ENCODE peak calls at places on chromosomes 7 and 10, in six cellular contexts. X, H, U, Q, Y and B are unnamed samples.

GRCh38 chr10:26217396-26218105 is 977 bp downstream of the GAD2 start:
- DNase-seq in X (no peak), H (no peak), Q (no peak), Y (no peak), U (peak), B (no peak)

GRCh38 chr7:142668495-142668894 is 80.8 kb upstream of the PRSS1 start:
- DNase-seq in X (no peak), Q (no peak), Y (no peak), H (no peak), U (no peak), B (no peak)

GRCh38 chr10:14004536-14004935 is 326.2 kb downstream of the FRMD4A start:
- DNase-seq in H (no peak), Q (no peak), X (no peak), U (no peak), Y (no peak), B (no peak)

GRCh38 chr7:83562960-83563359 is 86.0 kb downstream of the SEMA3E start:
- DNase-seq in Q (no peak), Y (no peak), X (no peak), U (no peak), H (no peak), B (no peak)

GRCh38 chr7:149147730-149148653 is 739 bp downstream of the ZNF398 start:
- DNase-seq in U (no peak), Y (peak), H (peak), Q (peak), X (peak), B (peak)

GRCh38 chr10:63542835-63543575 is 21.8 kb downstream of the REEP3 start:
- DNase-seq in U (no peak), X (no peak), H (no peak), Y (no peak), Q (no peak), B (peak)

GRCh38 chr10:64867501-64867962 is 1346.3 kb downstream of the REEP3 start:
- DNase-seq in U (no peak), Q (peak), X (no peak), H (no peak), Y (no peak), B (no peak)

GRCh38 chr7:55050286-55050685 is 31.5 kb downstream of the EGFR start:
- DNase-seq in Y (no peak), X (no peak), U (no peak), H (no peak), Q (no peak), B (no peak)

GRCh38 chr10:116849271-116850057 is at the start of gene ENO4:
- DNase-seq in U (peak), Q (peak), H (peak), Y (peak), X (no peak), B (peak)

GRCh38 chr7:124761164-124761715 is 4.4 kb downstream of the GPR37 start:
- DNase-seq in Q (no peak), H (no peak), U (no peak), Y (no peak), X (no peak), B (no peak)

GRCh38 chr10:126302831-126303230 is 85.4 kb downstream of the ADAM12 start:
- DNase-seq in Q (no peak), H (no peak), U (no peak), X (no peak), Y (no peak), B (no peak)

GRCh38 chr10:59181668-59182067 is 5.2 kb downstream of the PHYHIPL start:
- DNase-seq in Y (peak), Q (peak), U (peak), H (no peak), X (no peak), B (no peak)

GRCh38 chr7:34313289-34313688 is 344.7 kb upstream of the NPSR1 start:
- DNase-seq in Y (no peak), U (no peak), H (no peak), Q (no peak), X (no peak), B (no peak)

GRCh38 chr7:83850037-83850619 is 201.2 kb upstream of the SEMA3E start:
- DNase-seq in Y (no peak), H (no peak), X (no peak), U (no peak), Q (no peak), B (no peak)

GRCh38 chr10:86264481-86265231 is 101.9 kb downstream of the GRID1 start:
- DNase-seq in U (no peak), X (peak), Q (no peak), Y (no peak), H (peak), B (no peak)

GRCh38 chr7:156022483-156023459 is 210.5 kb upstream of the SHH start:
- DNase-seq in Q (no peak), Y (no peak), U (no peak), X (no peak), H (peak), B (no peak)

GRCh38 chr7:2782565-2782964 is 61.5 kb downstream of the GNA12 start:
- DNase-seq in Y (no peak), Q (no peak), U (no peak), X (no peak), H (peak), B (no peak)

GRCh38 chr7:53111061-53111460 is 75.6 kb downstream of the POM121L12 start:
- DNase-seq in U (no peak), Y (no peak), Q (no peak), H (no peak), X (no peak), B (peak)

GRCh38 chr10:91090761-91091529 is 129.5 kb upstream of the PCGF5 start:
- DNase-seq in H (no peak), Y (no peak), Q (no peak), X (no peak), U (no peak), B (no peak)

GRCh38 chr7:150998341-150998740 is 7.5 kb downstream of the NOS3 start:
- DNase-seq in X (no peak), H (no peak), Y (no peak), U (no peak), Q (no peak), B (no peak)

GRCh38 chr7:2758673-2759603 is 70.9 kb downstream of the AMZ1 start:
- DNase-seq in Q (no peak), H (no peak), U (no peak), Y (no peak), X (no peak), B (no peak)

GRCh38 chr7:113698556-113699220 is 220.1 kb downstream of the PPP1R3A start:
- DNase-seq in X (no peak), U (peak), Y (peak), Q (peak), H (no peak), B (no peak)

GRCh38 chr7:156109076-156109475 is 296.8 kb upstream of the SHH start:
- DNase-seq in X (no peak), Y (no peak), H (no peak), Q (no peak), U (no peak), B (no peak)

GRCh38 chr10:110985497-110986270 is 66.3 kb downstream of the SHOC2 start:
- DNase-seq in X (no peak), H (no peak), Y (no peak), U (no peak), Q (no peak), B (no peak)

GRCh38 chr7:44065431-44066110 is at the start of gene PGAM2:
- DNase-seq in Q (no peak), X (peak), U (peak), Y (no peak), H (no peak), B (peak)

GRCh38 chr7:129980667-129981066 is 27.9 kb upstream of the UBE2H start:
- DNase-seq in X (no peak), U (no peak), Q (no peak), Y (no peak), H (no peak), B (no peak)

GRCh38 chr7:73903321-73904218 is 42.6 kb downstream of the TMEM270 start:
- DNase-seq in U (no peak), Q (no peak), X (no peak), Y (no peak), H (peak), B (no peak)

GRCh38 chr7:25597881-25598456 is 369.7 kb upstream of the NPVF start:
- DNase-seq in Y (no peak), H (no peak), U (no peak), Q (no peak), X (no peak), B (no peak)

GRCh38 chr10:90560331-90560730 is 297.5 kb downstream of the HTR7 start:
- DNase-seq in Y (no peak), U (no peak), Q (no peak), H (no peak), X (no peak), B (no peak)

GRCh38 chr7:151137841-151138540 is 29.5 kb downstream of the GBX1 start:
- DNase-seq in X (no peak), U (no peak), Y (no peak), H (peak), Q (no peak), B (no peak)

GRCh38 chr7:108340856-108341411 is 115.3 kb downstream of the NRCAM start:
- DNase-seq in U (no peak), Q (no peak), H (no peak), Y (no peak), X (no peak), B (no peak)

GRCh38 chr10:95485445-95485844 is 75.7 kb downstream of the SORBS1 start:
- DNase-seq in X (no peak), Y (no peak), H (no peak), Q (peak), U (no peak), B (no peak)

GRCh38 chr7:26958834-26959233 is 94.4 kb upstream of the SKAP2 start:
- DNase-seq in H (no peak), X (no peak), U (no peak), Q (peak), Y (peak), B (peak)

GRCh38 chr10:133019191-133019590 is 68.5 kb upstream of the ADGRA1 start:
- DNase-seq in H (no peak), U (no peak), X (no peak), Y (no peak), Q (no peak), B (no peak)

GRCh38 chr7:15546272-15546792 is 15.5 kb downstream of the AGMO start:
- DNase-seq in Q (no peak), Y (no peak), H (no peak), U (no peak), X (no peak), B (no peak)

GRCh38 chr7:143418681-143419458 is 10.2 kb upstream of the EPHA1 start:
- DNase-seq in U (no peak), Q (no peak), X (no peak), H (no peak), Y (no peak), B (no peak)

GRCh38 chr10:129870042-129870757 is 93.9 kb downstream of the EBF3 start:
- DNase-seq in H (no peak), U (no peak), X (no peak), Y (no peak), Q (no peak), B (no peak)

GRCh38 chr10:30857803-30858202 is 173.9 kb downstream of the ZNF438 start:
- DNase-seq in X (no peak), U (no peak), Q (peak), H (peak), Y (peak), B (peak)